ENCODE peak calls at places on chromosome 11, in four cellular contexts. One of them, this sample, is unnamed.
A peak's percentile ranks its signal among the peaks of the same experiment; 100 is the strongest.

GRCh38 chr11:62556872-62557631 is 10.4 kb upstream of the AHNAK start:
- DNase-seq in NCI-H1105 treated with DMSO at 0.1 percent for 48 hours: no peak
- DNase-seq in transverse colon: peak; percentile 58
- DNase-seq in activated CD8-positive, alpha-beta memory T cell treated with anti-CD3 and anti-CD28 coated beads, Interleukin-2, amount 50 U/mL, for 48 hours: peak; percentile 80
- DNase-seq in this sample: no peak

GRCh38 chr11:3201677-3202181 is 16.9 kb downstream of the MRGPRG start:
- DNase-seq in NCI-H1105 treated with DMSO at 0.1 percent for 48 hours: no peak
- DNase-seq in transverse colon: peak; percentile 3
- DNase-seq in activated CD8-positive, alpha-beta memory T cell treated with anti-CD3 and anti-CD28 coated beads, Interleukin-2, amount 50 U/mL, for 48 hours: no peak
- DNase-seq in this sample: no peak

GRCh38 chr11:33344611-33345010 is 87.4 kb downstream of the HIPK3 start:
- DNase-seq in NCI-H1105 treated with DMSO at 0.1 percent for 48 hours: no peak
- DNase-seq in transverse colon: no peak
- DNase-seq in activated CD8-positive, alpha-beta memory T cell treated with anti-CD3 and anti-CD28 coated beads, Interleukin-2, amount 50 U/mL, for 48 hours: no peak
- DNase-seq in this sample: no peak

GRCh38 chr11:59615132-59615636 is 390 bp downstream of the OSBP start:
- DNase-seq in NCI-H1105 treated with DMSO at 0.1 percent for 48 hours: peak; percentile 60
- DNase-seq in transverse colon: peak; percentile 77
- DNase-seq in activated CD8-positive, alpha-beta memory T cell treated with anti-CD3 and anti-CD28 coated beads, Interleukin-2, amount 50 U/mL, for 48 hours: peak; percentile 75
- DNase-seq in this sample: peak; percentile 72

GRCh38 chr11:133541331-133542095 is 9.2 kb upstream of the OPCML start:
- DNase-seq in NCI-H1105 treated with DMSO at 0.1 percent for 48 hours: no peak
- DNase-seq in transverse colon: no peak
- DNase-seq in activated CD8-positive, alpha-beta memory T cell treated with anti-CD3 and anti-CD28 coated beads, Interleukin-2, amount 50 U/mL, for 48 hours: no peak
- DNase-seq in this sample: no peak

GRCh38 chr11:6755303-6755952 is 16.3 kb downstream of the OR2AG2 start:
- DNase-seq in NCI-H1105 treated with DMSO at 0.1 percent for 48 hours: peak; percentile 22
- DNase-seq in transverse colon: peak; percentile 10
- DNase-seq in activated CD8-positive, alpha-beta memory T cell treated with anti-CD3 and anti-CD28 coated beads, Interleukin-2, amount 50 U/mL, for 48 hours: no peak
- DNase-seq in this sample: no peak

GRCh38 chr11:77821349-77821851 is 456 bp downstream of the AAMDC start:
- DNase-seq in NCI-H1105 treated with DMSO at 0.1 percent for 48 hours: no peak
- DNase-seq in transverse colon: peak; percentile 27
- DNase-seq in activated CD8-positive, alpha-beta memory T cell treated with anti-CD3 and anti-CD28 coated beads, Interleukin-2, amount 50 U/mL, for 48 hours: peak; percentile 61
- DNase-seq in this sample: peak; percentile 48

GRCh38 chr11:48055292-48056132 is 75.2 kb downstream of the PTPRJ start:
- DNase-seq in NCI-H1105 treated with DMSO at 0.1 percent for 48 hours: no peak
- DNase-seq in transverse colon: peak; percentile 63
- DNase-seq in activated CD8-positive, alpha-beta memory T cell treated with anti-CD3 and anti-CD28 coated beads, Interleukin-2, amount 50 U/mL, for 48 hours: peak; percentile 76
- DNase-seq in this sample: no peak

GRCh38 chr11:35582033-35582432 is 36.2 kb upstream of the FJX1 start:
- DNase-seq in NCI-H1105 treated with DMSO at 0.1 percent for 48 hours: no peak
- DNase-seq in transverse colon: no peak
- DNase-seq in activated CD8-positive, alpha-beta memory T cell treated with anti-CD3 and anti-CD28 coated beads, Interleukin-2, amount 50 U/mL, for 48 hours: no peak
- DNase-seq in this sample: no peak

GRCh38 chr11:134725939-134726639 is 314.0 kb upstream of the B3GAT1 start:
- DNase-seq in NCI-H1105 treated with DMSO at 0.1 percent for 48 hours: peak; percentile 26
- DNase-seq in transverse colon: peak; percentile 24
- DNase-seq in activated CD8-positive, alpha-beta memory T cell treated with anti-CD3 and anti-CD28 coated beads, Interleukin-2, amount 50 U/mL, for 48 hours: no peak
- DNase-seq in this sample: no peak

GRCh38 chr11:100949443-100949842 is 180.2 kb downstream of the PGR start:
- DNase-seq in NCI-H1105 treated with DMSO at 0.1 percent for 48 hours: no peak
- DNase-seq in transverse colon: no peak
- DNase-seq in activated CD8-positive, alpha-beta memory T cell treated with anti-CD3 and anti-CD28 coated beads, Interleukin-2, amount 50 U/mL, for 48 hours: no peak
- DNase-seq in this sample: no peak

GRCh38 chr11:60985991-60986915 is 14.8 kb downstream of the CD6 start:
- DNase-seq in NCI-H1105 treated with DMSO at 0.1 percent for 48 hours: no peak
- DNase-seq in transverse colon: peak; percentile 65
- DNase-seq in activated CD8-positive, alpha-beta memory T cell treated with anti-CD3 and anti-CD28 coated beads, Interleukin-2, amount 50 U/mL, for 48 hours: peak; percentile 88
- DNase-seq in this sample: no peak

GRCh38 chr11:1307163-1307870 is 2.1 kb downstream of the TOLLIP start:
- DNase-seq in NCI-H1105 treated with DMSO at 0.1 percent for 48 hours: no peak
- DNase-seq in transverse colon: no peak
- DNase-seq in activated CD8-positive, alpha-beta memory T cell treated with anti-CD3 and anti-CD28 coated beads, Interleukin-2, amount 50 U/mL, for 48 hours: peak; percentile 56
- DNase-seq in this sample: peak; percentile 50

GRCh38 chr11:75400110-75400865 is 970 bp downstream of the RPS3 start:
- DNase-seq in NCI-H1105 treated with DMSO at 0.1 percent for 48 hours: peak; percentile 19
- DNase-seq in transverse colon: no peak
- DNase-seq in activated CD8-positive, alpha-beta memory T cell treated with anti-CD3 and anti-CD28 coated beads, Interleukin-2, amount 50 U/mL, for 48 hours: no peak
- DNase-seq in this sample: no peak

GRCh38 chr11:69327741-69328191 is 33.8 kb downstream of the MYEOV start:
- DNase-seq in NCI-H1105 treated with DMSO at 0.1 percent for 48 hours: no peak
- DNase-seq in transverse colon: no peak
- DNase-seq in activated CD8-positive, alpha-beta memory T cell treated with anti-CD3 and anti-CD28 coated beads, Interleukin-2, amount 50 U/mL, for 48 hours: peak; percentile 28
- DNase-seq in this sample: peak; percentile 32

GRCh38 chr11:128865490-128865889 is 1.6 kb downstream of the KCNJ1 start:
- DNase-seq in NCI-H1105 treated with DMSO at 0.1 percent for 48 hours: no peak
- DNase-seq in transverse colon: no peak
- DNase-seq in activated CD8-positive, alpha-beta memory T cell treated with anti-CD3 and anti-CD28 coated beads, Interleukin-2, amount 50 U/mL, for 48 hours: peak; percentile 15
- DNase-seq in this sample: no peak